ENCODE peak calls at places on chromosome 2, in six cellular contexts. E, F, S, Z, D and V are unnamed samples.

GRCh38 chr2:173434729-173435345 is 80.2 kb downstream of the CDCA7 start:
- DNase-seq in E (no peak), F (no peak), S (no peak), Z (no peak), D (no peak), V (no peak)

GRCh38 chr2:120028795-120029194 is 15.9 kb downstream of the EPB41L5 start:
- DNase-seq in E (no peak), F (no peak), S (no peak), Z (no peak), D (no peak), V (no peak)

GRCh38 chr2:1588994-1589611 is 155.2 kb downstream of the PXDN start:
- DNase-seq in E (no peak), F (no peak), S (no peak), Z (peak), D (no peak), V (no peak)

GRCh38 chr2:189379287-189379630 is 62.0 kb upstream of the WDR75 start:
- DNase-seq in E (no peak), F (no peak), S (no peak), Z (peak), D (peak), V (no peak)

GRCh38 chr2:119591523-119591922 is 47.3 kb downstream of the CFAP221 start:
- DNase-seq in E (no peak), F (no peak), S (no peak), Z (no peak), D (no peak), V (no peak)

GRCh38 chr2:148586528-148587128 is 57.9 kb upstream of the EPC2 start:
- DNase-seq in E (no peak), F (no peak), S (no peak), Z (no peak), D (no peak), V (no peak)

GRCh38 chr2:102021776-102022175 is 30.0 kb downstream of the IL1R2 start:
- DNase-seq in E (no peak), F (no peak), S (no peak), Z (no peak), D (no peak), V (no peak)

GRCh38 chr2:234457421-234457820 is 39.5 kb downstream of the ARL4C start:
- DNase-seq in E (no peak), F (no peak), S (no peak), Z (peak), D (no peak), V (no peak)

GRCh38 chr2:238754259-238754658 is 93.6 kb upstream of the TWIST2 start:
- DNase-seq in E (no peak), F (no peak), S (no peak), Z (no peak), D (no peak), V (no peak)

GRCh38 chr2:219071189-219071816 is 10.6 kb upstream of the IHH start:
- DNase-seq in E (no peak), F (peak), S (no peak), Z (no peak), D (no peak), V (no peak)

GRCh38 chr2:111042772-111043771 is 77.6 kb upstream of the BCL2L11 start:
- DNase-seq in E (peak), F (no peak), S (no peak), Z (no peak), D (no peak), V (no peak)

GRCh38 chr2:16201876-16202642 is 261.7 kb downstream of the MYCN start:
- DNase-seq in E (no peak), F (peak), S (no peak), Z (no peak), D (no peak), V (no peak)

GRCh38 chr2:240400319-240401161 is 34.9 kb upstream of the GPC1 start:
- DNase-seq in E (peak), F (no peak), S (no peak), Z (no peak), D (no peak), V (no peak)

GRCh38 chr2:241874277-241874925 is 4.9 kb downstream of the RTP5 start:
- DNase-seq in E (no peak), F (no peak), S (no peak), Z (no peak), D (no peak), V (no peak)

GRCh38 chr2:20438334-20439192 is 8.3 kb upstream of the RHOB start:
- DNase-seq in E (no peak), F (no peak), S (no peak), Z (peak), D (peak), V (no peak)

GRCh38 chr2:177604291-177605065 is 211.9 kb downstream of the AGPS start:
- DNase-seq in E (no peak), F (no peak), S (peak), Z (peak), D (peak), V (peak)

GRCh38 chr2:111053825-111054490 is 66.8 kb upstream of the BCL2L11 start:
- DNase-seq in E (no peak), F (no peak), S (no peak), Z (no peak), D (no peak), V (no peak)

GRCh38 chr2:204665771-204666170 is 120.5 kb downstream of the PARD3B start:
- DNase-seq in E (no peak), F (no peak), S (no peak), Z (no peak), D (no peak), V (no peak)

GRCh38 chr2:51918113-51918512 is 886.2 kb upstream of the NRXN1 start:
- DNase-seq in E (no peak), F (no peak), S (no peak), Z (peak), D (peak), V (no peak)

GRCh38 chr2:96837575-96837974 is 6.2 kb downstream of the ANKRD23 start:
- DNase-seq in E (no peak), F (no peak), S (no peak), Z (no peak), D (no peak), V (no peak)

GRCh38 chr2:190881074-190881479 is 456 bp downstream of the GLS start:
- DNase-seq in E (no peak), F (no peak), S (no peak), Z (no peak), D (no peak), V (no peak)

GRCh38 chr2:23697676-23698075 is 229.2 kb downstream of the ATAD2B start:
- DNase-seq in E (no peak), F (no peak), S (no peak), Z (peak), D (no peak), V (no peak)

GRCh38 chr2:675982-676646 is 1.1 kb downstream of the TMEM18 start:
- DNase-seq in E (peak), F (no peak), S (no peak), Z (peak), D (peak), V (no peak)

GRCh38 chr2:25417715-25418369 is 76.1 kb upstream of the DNMT3A start:
- DNase-seq in E (no peak), F (no peak), S (no peak), Z (no peak), D (no peak), V (no peak)

GRCh38 chr2:27442282-27442980 is at the start of gene KRTCAP3:
- DNase-seq in E (peak), F (peak), S (peak), Z (no peak), D (no peak), V (no peak)

GRCh38 chr2:29295843-29296242 is 180.6 kb downstream of the CLIP4 start:
- DNase-seq in E (no peak), F (peak), S (no peak), Z (peak), D (no peak), V (peak)

GRCh38 chr2:72129676-72130340 is 17.9 kb downstream of the CYP26B1 start:
- DNase-seq in E (no peak), F (no peak), S (no peak), Z (no peak), D (no peak), V (no peak)